ENCODE peak calls at places on chromosomes 5 and 9, in four cellular contexts. R is upper lobe of left lung, Y is SK-N-SH, H is IMR-90. X is an unnamed sample.

GRCh38 chr5:65037845-65038815 is 269.4 kb downstream of the CWC27 start:
- DNase-seq in R (no peak), Y (no peak), H (no peak), X (peak)

GRCh38 chr5:83099001-83099400 is 21.7 kb downstream of the XRCC4 start:
- DNase-seq in R (no peak), Y (no peak), H (no peak), X (peak)

GRCh38 chr9:116870566-116870965 is 183.5 kb downstream of the TRIM32 start:
- DNase-seq in R (no peak), Y (peak), H (no peak), X (no peak)

GRCh38 chr9:14747116-14747515 is 24.6 kb upstream of the CER1 start:
- DNase-seq in R (no peak), Y (no peak), H (no peak), X (no peak)

GRCh38 chr5:173781826-173782670 is 106.1 kb upstream of the CPEB4 start:
- DNase-seq in R (peak), Y (peak), H (peak), X (no peak)

GRCh38 chr5:53568868-53569267 is 8.4 kb downstream of the NDUFS4 start:
- DNase-seq in R (no peak), Y (no peak), H (peak), X (no peak)

GRCh38 chr5:116492016-116492623 is 82.5 kb downstream of the SEMA6A start:
- DNase-seq in R (no peak), Y (no peak), H (peak), X (no peak)

GRCh38 chr5:112228672-112229071 is 190.4 kb downstream of the EPB41L4A start:
- DNase-seq in R (peak), Y (no peak), H (peak), X (no peak)

GRCh38 chr5:133475986-133476385 is 136.4 kb downstream of the FSTL4 start:
- DNase-seq in R (no peak), Y (no peak), H (no peak), X (no peak)

GRCh38 chr9:75104607-75105006 is 16.3 kb downstream of the OSTF1 start:
- DNase-seq in R (no peak), Y (no peak), H (no peak), X (no peak)

GRCh38 chr5:38719916-38720315 is 125.9 kb upstream of the OSMR start:
- DNase-seq in R (no peak), Y (no peak), H (peak), X (no peak)

GRCh38 chr9:95750725-95751644 is 124.5 kb upstream of the ERCC6L2 start:
- DNase-seq in R (no peak), Y (no peak), H (no peak), X (no peak)

GRCh38 chr5:154385236-154385512 is 60.6 kb upstream of the SAP30L start:
- DNase-seq in R (no peak), Y (no peak), H (no peak), X (no peak)

GRCh38 chr9:21031091-21031817 is at the start of gene HACD4:
- DNase-seq in R (peak), Y (peak), H (peak), X (no peak)

GRCh38 chr5:76180817-76181805 is 97.9 kb downstream of the SV2C start:
- DNase-seq in R (peak), Y (no peak), H (no peak), X (no peak)

GRCh38 chr5:157533011-157533481 is 42.5 kb downstream of the ADAM19 start:
- DNase-seq in R (no peak), Y (no peak), H (no peak), X (no peak)

GRCh38 chr9:93139365-93140182 is 5.5 kb upstream of the NINJ1 start:
- DNase-seq in R (no peak), Y (no peak), H (no peak), X (no peak)

GRCh38 chr9:131645078-131645776 is 94.6 kb downstream of the RAPGEF1 start:
- DNase-seq in R (no peak), Y (no peak), H (no peak), X (no peak)

GRCh38 chr5:105503950-105504349 is 1941.4 kb upstream of the NUDT12 start:
- DNase-seq in R (no peak), Y (no peak), H (peak), X (no peak)

GRCh38 chr9:33136721-33137120 is 30.4 kb downstream of the B4GALT1 start:
- DNase-seq in R (peak), Y (no peak), H (no peak), X (no peak)

GRCh38 chr5:103127292-103127691 is 7.2 kb downstream of the PPIP5K2 start:
- DNase-seq in R (no peak), Y (no peak), H (no peak), X (no peak)

GRCh38 chr9:96141666-96142065 is 160.3 kb downstream of the HSD17B3 start:
- DNase-seq in R (no peak), Y (no peak), H (peak), X (no peak)

GRCh38 chr9:89387970-89388867 is 69.9 kb downstream of the SECISBP2 start:
- DNase-seq in R (peak), Y (no peak), H (peak), X (no peak)

GRCh38 chr5:127810014-127810413 is 106.8 kb downstream of the CCDC192 start:
- DNase-seq in R (no peak), Y (no peak), H (no peak), X (no peak)

GRCh38 chr5:76527685-76528161 is 95.5 kb downstream of the F2RL2 start:
- DNase-seq in R (no peak), Y (no peak), H (peak), X (no peak)

GRCh38 chr9:131038256-131039128 is 29.5 kb downstream of the LAMC3 start:
- DNase-seq in R (no peak), Y (no peak), H (no peak), X (no peak)

GRCh38 chr5:132059043-132059695 is 1.3 kb upstream of the IL3 start:
- DNase-seq in R (no peak), Y (peak), H (no peak), X (peak)

GRCh38 chr5:165187815-165188214 is 1682.4 kb downstream of the MAT2B start:
- DNase-seq in R (no peak), Y (no peak), H (no peak), X (no peak)

GRCh38 chr5:60332244-60333018 is 367.5 kb downstream of the DEPDC1B start:
- DNase-seq in R (no peak), Y (peak), H (peak), X (no peak)

GRCh38 chr5:60338846-60339245 is 361.1 kb downstream of the DEPDC1B start:
- DNase-seq in R (no peak), Y (no peak), H (no peak), X (no peak)

GRCh38 chr5:60334281-60334713 is 365.7 kb downstream of the DEPDC1B start:
- DNase-seq in R (no peak), Y (no peak), H (peak), X (no peak)

GRCh38 chr5:60333103-60333502 is 366.9 kb downstream of the DEPDC1B start:
- DNase-seq in R (no peak), Y (no peak), H (peak), X (no peak)

GRCh38 chr5:60335913-60336312 is 364.1 kb downstream of the DEPDC1B start:
- DNase-seq in R (no peak), Y (no peak), H (no peak), X (no peak)
- H3K4me3 ChIP-seq in R (no peak), Y (no peak), H (no peak), X (no peak)

DNA sequence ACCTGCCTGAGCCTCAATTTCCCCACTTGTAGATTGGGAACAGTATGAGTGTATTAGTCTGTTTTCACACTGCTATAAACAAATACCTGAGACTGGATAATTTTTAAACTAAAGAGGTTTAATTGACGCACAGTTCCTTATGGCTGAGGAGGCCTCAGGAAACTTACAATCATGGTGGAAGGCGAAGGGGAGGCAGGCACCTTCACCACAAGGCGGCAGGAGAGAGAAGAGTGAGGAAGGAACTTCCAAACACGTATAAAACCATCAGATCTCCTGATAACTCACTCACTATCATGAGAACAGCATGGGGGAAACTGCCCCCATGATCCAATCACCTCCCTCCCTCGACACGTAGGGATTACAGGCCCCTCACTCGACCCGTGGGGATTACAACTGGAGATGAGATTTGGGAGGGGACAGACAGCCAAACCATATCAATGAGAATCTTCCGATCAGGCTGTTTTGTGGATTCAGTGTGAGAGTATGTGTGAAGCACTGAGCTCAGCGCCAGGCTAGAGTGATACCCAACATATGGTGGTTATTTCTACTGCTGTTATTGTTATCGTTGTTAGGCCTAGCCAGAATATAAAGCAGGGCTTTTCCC is 14.6 kb upstream of the LMX1B start:
- DNase-seq in R (no peak), Y (no peak), H (no peak), X (peak)
- TF ChIP-seq CTCF in R (no peak), Y (peak), H (peak), X (peak)

GRCh38 chr9:72997387-72997995 is 44.6 kb upstream of the ALDH1A1 start:
- DNase-seq in R (peak), Y (no peak), H (no peak), X (no peak)

GRCh38 chr9:72995131-72996024 is 42.5 kb upstream of the ALDH1A1 start:
- DNase-seq in R (no peak), Y (no peak), H (no peak), X (no peak)

GRCh38 chr9:72996106-72996505 is 43.3 kb upstream of the ALDH1A1 start:
- DNase-seq in R (no peak), Y (no peak), H (no peak), X (no peak)

GRCh38 chr9:72998363-72998762 is 45.5 kb upstream of the ALDH1A1 start:
- DNase-seq in R (no peak), Y (no peak), H (no peak), X (no peak)

GRCh38 chr9:72996684-72997314 is 43.9 kb upstream of the ALDH1A1 start:
- DNase-seq in R (no peak), Y (no peak), H (no peak), X (no peak)
- H3K4me3 ChIP-seq in R (no peak), Y (no peak), H (no peak), X (no peak)

DNA sequence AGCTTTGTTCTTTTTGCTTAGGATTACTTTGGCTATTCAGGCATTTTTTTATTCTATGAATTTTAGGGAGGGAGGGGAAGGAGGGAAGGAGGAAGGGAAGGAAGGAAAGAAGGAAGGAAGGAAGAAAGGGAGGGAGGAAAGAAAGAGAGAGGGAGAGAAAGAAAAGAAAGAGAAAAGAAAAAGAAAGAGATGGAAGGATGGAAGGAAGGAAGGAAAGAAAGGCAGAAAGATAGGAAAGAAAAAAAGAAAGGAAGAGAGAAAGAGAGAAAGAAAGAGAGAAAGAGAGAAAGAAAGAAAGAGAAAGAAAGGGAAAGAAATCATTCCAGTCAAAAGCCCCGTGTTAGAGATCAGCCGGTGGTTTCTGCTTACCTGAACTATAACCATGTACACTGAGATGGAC is 20.8 kb upstream of the NKD2 start:
- DNase-seq in R (no peak), Y (no peak), H (no peak), X (no peak)
- TF ChIP-seq CTCF in R (no peak), Y (no peak), H (no peak), X (no peak)

GRCh38 chr9:136110082-136111061 is 8.3 kb downstream of the TMEM250 start:
- DNase-seq in R (no peak), Y (no peak), H (peak), X (peak)
- H3K4me3 ChIP-seq in R (peak), Y (peak), H (peak), X (peak)

GRCh38 chr9:122302541-122302940 is 37.9 kb downstream of the MRRF start:
- DNase-seq in R (no peak), Y (no peak), H (peak), X (no peak)

GRCh38 chr9:122307036-122307435 is 42.4 kb downstream of the MRRF start:
- DNase-seq in R (peak), Y (no peak), H (no peak), X (no peak)

GRCh38 chr9:122309861-122310260 is 45.2 kb downstream of the MRRF start:
- DNase-seq in R (no peak), Y (no peak), H (peak), X (no peak)

GRCh38 chr9:122307925-122308324 is 43.2 kb downstream of the MRRF start:
- DNase-seq in R (peak), Y (no peak), H (peak), X (no peak)
- TF ChIP-seq CTCF in R (no peak), Y (no peak), H (no peak), X (no peak)

GRCh38 chr9:71744754-71745521 is 23.4 kb downstream of the CEMIP2 start:
- DNase-seq in R (no peak), Y (no peak), H (no peak), X (no peak)

GRCh38 chr9:71746023-71746752 is 22.1 kb downstream of the CEMIP2 start:
- DNase-seq in R (no peak), Y (no peak), H (no peak), X (no peak)

GRCh38 chr9:71747572-71747971 is 20.7 kb downstream of the CEMIP2 start:
- DNase-seq in R (no peak), Y (no peak), H (no peak), X (no peak)

GRCh38 chr9:71746753-71747115 is 21.6 kb downstream of the CEMIP2 start:
- DNase-seq in R (no peak), Y (no peak), H (no peak), X (no peak)

GRCh38 chr9:71748280-71748743 is 20.0 kb downstream of the CEMIP2 start:
- DNase-seq in R (no peak), Y (no peak), H (peak), X (no peak)
- H3K4me3 ChIP-seq in R (no peak), Y (no peak), H (no peak), X (no peak)

GRCh38 chr5:62985749-62986148 is 407.1 kb downstream of the LRRC70 start:
- DNase-seq in R (no peak), Y (no peak), H (no peak), X (no peak)
- TF ChIP-seq CTCF in R (no peak), Y (no peak), H (no peak), X (no peak)

X was measured in WERI-Rb-1.